ENCODE peak calls at places on chromosomes 1 and 21, in nine cellular contexts. Z is endothelial cell, W is breast epithelium, I is neural crest cell, N is AG04450, J is left ventricle myocardium inferior, L is GM06990, Y is HL-60, S is GM12865. P is an unnamed sample.

GRCh38 chr1:52209429-52209828 is 67.5 kb downstream of the ZFYVE9 start:
- DNase-seq in Z (no peak), W (no peak), I (no peak), N (no peak), J (no peak), L (no peak), Y (no peak), S (peak), P (no peak)

GRCh38 chr1:222654849-222655248 is 37.0 kb downstream of the MIA3 start:
- DNase-seq in Z (no peak), W (no peak), I (no peak), N (no peak), J (no peak), L (peak), Y (peak), S (peak), P (peak)

GRCh38 chr1:199691540-199691939 is 336.0 kb upstream of the NR5A2 start:
- DNase-seq in Z (no peak), W (no peak), I (no peak), N (no peak), J (no peak), L (no peak), Y (peak), S (no peak), P (no peak)

GRCh38 chr21:45724345-45724961 is 80.9 kb downstream of the PCBP3 start:
- DNase-seq in Z (no peak), W (no peak), I (no peak), N (no peak), J (peak), L (no peak), Y (no peak), S (no peak), P (no peak)

GRCh38 chr1:207336559-207337467 is 15.3 kb downstream of the CD55 start:
- DNase-seq in Z (no peak), W (no peak), I (no peak), N (peak), J (no peak), L (peak), Y (peak), S (peak), P (peak)

GRCh38 chr1:221845650-221846371 is 103.9 kb upstream of the DUSP10 start:
- DNase-seq in Z (no peak), W (peak), I (no peak), N (peak), J (no peak), L (no peak), Y (no peak), S (no peak), P (no peak)

GRCh38 chr1:19811206-19811851 is 3.8 kb downstream of the RNF186 start:
- DNase-seq in Z (peak), W (peak), I (peak), N (no peak), J (peak), L (no peak), Y (peak), S (peak), P (peak)

GRCh38 chr1:40652452-40652851 is 13.0 kb downstream of the RIMS3 start:
- DNase-seq in Z (no peak), W (no peak), I (no peak), N (no peak), J (no peak), L (no peak), Y (no peak), S (no peak), P (no peak)

GRCh38 chr1:31843506-31843905 is 27.7 kb upstream of the SPOCD1 start:
- DNase-seq in Z (no peak), W (no peak), I (no peak), N (peak), J (no peak), L (no peak), Y (peak), S (no peak), P (no peak)

GRCh38 chr1:236128646-236129178 is 13.6 kb upstream of the GPR137B start:
- DNase-seq in Z (no peak), W (no peak), I (no peak), N (no peak), J (no peak), L (no peak), Y (no peak), S (no peak), P (no peak)

GRCh38 chr1:246338546-246338945 is 168.5 kb downstream of the SMYD3 start:
- DNase-seq in Z (no peak), W (no peak), I (no peak), N (no peak), J (no peak), L (peak), Y (no peak), S (peak), P (no peak)

GRCh38 chr1:31976401-31976800 is 37.3 kb upstream of the KHDRBS1 start:
- DNase-seq in Z (no peak), W (no peak), I (no peak), N (no peak), J (no peak), L (no peak), Y (no peak), S (no peak), P (no peak)

GRCh38 chr1:212291505-212292134 is 6.4 kb downstream of the PPP2R5A start:
- DNase-seq in Z (peak), W (no peak), I (no peak), N (no peak), J (no peak), L (no peak), Y (peak), S (peak), P (peak)

GRCh38 chr1:10677508-10678364 is 118.7 kb downstream of the CASZ1 start:
- DNase-seq in Z (no peak), W (no peak), I (no peak), N (no peak), J (no peak), L (no peak), Y (no peak), S (no peak), P (no peak)

GRCh38 chr1:229015791-229016190 is 255.1 kb upstream of the RAB4A start:
- DNase-seq in Z (no peak), W (no peak), I (no peak), N (no peak), J (no peak), L (no peak), Y (no peak), S (no peak), P (no peak)

GRCh38 chr1:40630488-40631223 is 34.8 kb downstream of the RIMS3 start:
- DNase-seq in Z (peak), W (no peak), I (peak), N (no peak), J (no peak), L (no peak), Y (peak), S (peak), P (peak)

GRCh38 chr1:164611754-164612642 is 53.0 kb downstream of the PBX1 start:
- DNase-seq in Z (no peak), W (peak), I (peak), N (peak), J (no peak), L (no peak), Y (no peak), S (no peak), P (no peak)

GRCh38 chr1:12583484-12583883 is 34.5 kb downstream of the DHRS3 start:
- DNase-seq in Z (no peak), W (no peak), I (no peak), N (no peak), J (no peak), L (no peak), Y (no peak), S (no peak), P (no peak)

DNA sequence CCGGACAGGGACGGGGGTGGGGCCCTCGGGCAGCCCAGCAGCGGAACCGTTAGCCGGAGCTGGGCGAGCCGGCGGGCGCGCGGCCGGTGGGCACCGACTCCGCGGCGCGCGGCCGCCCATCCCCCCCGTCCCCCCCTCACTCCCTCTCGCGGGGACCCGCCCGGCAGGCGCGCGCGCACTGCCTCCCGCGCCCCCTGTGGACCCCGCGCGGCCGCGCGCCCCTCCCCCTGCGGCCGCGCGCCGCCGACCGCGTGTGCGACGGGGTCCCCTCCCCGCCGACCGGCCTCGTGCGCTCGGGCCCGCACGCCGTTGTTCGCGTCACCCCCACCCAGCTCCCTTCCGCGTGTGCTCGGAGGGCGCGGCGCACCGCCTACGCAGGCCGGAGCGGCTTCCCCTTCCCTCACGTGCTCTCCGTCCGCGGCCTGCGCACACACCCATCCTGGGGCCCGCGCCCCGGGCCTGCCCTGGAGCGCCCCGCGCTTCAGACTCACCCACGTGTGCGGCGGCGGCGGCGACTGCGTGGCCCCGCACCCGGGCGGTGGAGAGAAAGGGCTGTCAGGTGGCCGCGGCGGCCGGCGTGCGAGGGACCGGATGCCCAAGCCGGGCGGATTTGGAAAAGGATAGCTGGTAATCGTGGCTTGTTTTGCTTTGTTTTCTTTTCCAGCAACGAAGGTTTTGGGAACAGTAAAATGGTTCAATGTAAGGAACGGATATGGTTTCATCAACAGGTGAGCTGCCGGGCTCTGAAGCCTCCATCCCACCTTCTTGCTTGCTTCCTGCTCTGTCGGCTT is 716 bp downstream of the YBX1 start:
- DNase-seq in Z (peak), W (no peak), I (peak), N (peak), J (peak), L (peak), Y (peak), S (peak), P (peak)
- TF ChIP-seq CTCF in Z (no peak), W (no peak), I (no peak), N (no peak), J (no peak), L (no peak), Y (no peak), S (no peak), P (no peak)

DNA sequence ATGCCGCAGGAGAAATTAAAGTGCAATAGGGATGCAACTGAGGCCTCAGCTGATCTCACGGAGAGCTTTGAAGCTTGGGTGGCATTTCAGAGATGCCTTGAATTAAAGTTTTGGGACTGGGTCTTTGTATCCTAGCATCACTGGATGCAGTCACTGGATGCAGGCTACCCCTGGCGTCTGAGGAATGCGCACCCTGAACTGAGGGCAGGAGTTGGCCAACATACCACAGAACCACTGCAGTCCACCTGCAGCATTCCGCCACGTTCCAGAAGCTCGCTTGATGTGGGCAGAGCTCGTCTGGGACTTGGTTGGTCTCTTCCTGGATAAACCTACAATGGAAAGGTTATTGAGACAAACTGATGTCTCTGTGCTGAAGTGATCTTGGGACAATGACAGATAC is 34.1 kb upstream of the IGSF5 start:
- DNase-seq in Z (no peak), W (no peak), I (no peak), N (no peak), J (no peak), L (no peak), Y (no peak), S (no peak), P (no peak)
- TF ChIP-seq CTCF in Z (no peak), W (no peak), I (no peak), N (no peak), J (no peak), L (no peak), Y (no peak), S (no peak), P (no peak)

DNA sequence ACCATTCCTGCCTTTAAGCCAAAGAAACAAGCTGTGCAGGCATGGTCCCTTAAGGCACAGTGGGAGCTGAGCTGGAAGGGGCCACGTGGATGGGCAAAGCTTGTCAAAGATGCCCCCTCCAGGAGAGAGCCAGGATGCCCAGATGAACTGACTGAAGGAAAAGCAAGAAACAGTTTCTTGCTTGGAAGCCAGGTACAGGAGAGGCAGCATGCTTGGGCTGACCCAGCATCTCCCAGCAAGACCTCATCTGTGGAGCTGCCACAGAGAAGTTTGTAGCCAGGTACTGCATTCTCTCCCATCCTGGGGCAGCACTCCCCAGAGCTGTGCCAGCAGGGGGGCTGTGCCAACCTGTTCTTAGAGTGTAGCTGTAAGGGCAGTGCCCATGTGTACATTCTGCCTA is 1.3 kb upstream of the SLC50A1 start:
- DNase-seq in Z (no peak), W (no peak), I (no peak), N (no peak), J (no peak), L (no peak), Y (no peak), S (no peak), P (no peak)
- TF ChIP-seq CTCF in Z (no peak), W (no peak), I (no peak), N (no peak), J (no peak), L (no peak), Y (no peak), S (no peak), P (no peak)

GRCh38 chr1:230308821-230309220 is 117.3 kb downstream of the PGBD5 start:
- DNase-seq in Z (no peak), W (no peak), I (no peak), N (no peak), J (no peak), L (no peak), Y (no peak), S (no peak), P (no peak)

GRCh38 chr1:230307213-230307612 is 118.9 kb downstream of the PGBD5 start:
- DNase-seq in Z (no peak), W (no peak), I (no peak), N (no peak), J (no peak), L (no peak), Y (no peak), S (peak), P (no peak)

GRCh38 chr1:230308039-230308438 is 118.1 kb downstream of the PGBD5 start:
- DNase-seq in Z (no peak), W (peak), I (no peak), N (peak), J (peak), L (no peak), Y (no peak), S (no peak), P (no peak)

GRCh38 chr1:230303822-230304221 is 122.3 kb downstream of the PGBD5 start:
- DNase-seq in Z (no peak), W (no peak), I (no peak), N (no peak), J (no peak), L (no peak), Y (peak), S (no peak), P (no peak)

GRCh38 chr1:230306158-230306557 is 120.0 kb downstream of the PGBD5 start:
- DNase-seq in Z (no peak), W (no peak), I (no peak), N (no peak), J (no peak), L (no peak), Y (peak), S (peak), P (no peak)
- TF ChIP-seq CTCF in Z (no peak), W (no peak), I (no peak), N (no peak), J (no peak), L (peak), Y (no peak), S (peak), P (peak)

DNA sequence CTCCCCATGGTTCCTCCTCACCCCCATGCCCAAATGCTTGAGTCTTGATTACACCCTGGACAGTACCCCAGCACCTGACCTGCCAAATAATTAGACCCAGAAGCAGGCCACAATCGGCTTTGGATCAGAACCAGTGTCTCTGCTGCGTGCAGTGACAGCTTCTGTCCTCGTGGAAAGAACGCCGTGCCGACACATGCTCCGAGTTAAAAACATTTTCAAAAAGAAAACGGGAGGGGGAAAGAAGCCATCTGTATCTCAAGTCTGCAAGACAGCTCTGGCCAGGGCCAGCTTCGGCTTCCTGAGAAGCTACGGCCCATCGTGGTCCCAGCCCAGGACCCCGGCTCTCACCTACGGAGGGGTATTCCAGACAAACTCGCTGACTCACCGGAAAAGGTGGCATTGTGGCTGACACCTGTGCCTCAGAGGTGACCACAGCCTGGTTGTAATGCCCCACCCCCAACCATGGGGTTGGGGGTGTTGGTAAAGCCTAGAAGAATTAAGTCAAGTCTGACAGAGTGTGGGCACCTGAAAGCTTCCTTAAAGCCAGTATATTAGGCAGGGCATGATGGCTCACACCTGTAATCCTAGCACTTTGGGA is 25.8 kb downstream of the SSBP3 start:
- DNase-seq in Z (no peak), W (no peak), I (no peak), N (no peak), J (no peak), L (no peak), Y (no peak), S (no peak), P (no peak)
- TF ChIP-seq CTCF in Z (no peak), W (no peak), I (no peak), N (no peak), J (no peak), L (no peak), Y (no peak), S (no peak), P (no peak)

GRCh38 chr1:14862114-14862513 is 263.6 kb downstream of the KAZN start:
- DNase-seq in Z (no peak), W (no peak), I (no peak), N (no peak), J (no peak), L (no peak), Y (no peak), S (no peak), P (no peak)
- TF ChIP-seq CTCF in Z (no peak), W (no peak), I (no peak), N (no peak), J (no peak), L (no peak), Y (no peak), S (no peak), P (no peak)

GRCh38 chr1:3017440-3018050 is 3.7 kb upstream of the ACTRT2 start:
- DNase-seq in Z (no peak), W (peak), I (no peak), N (no peak), J (peak), L (no peak), Y (no peak), S (no peak), P (no peak)

GRCh38 chr1:3019007-3019515 is 2.2 kb upstream of the ACTRT2 start:
- DNase-seq in Z (no peak), W (no peak), I (no peak), N (no peak), J (peak), L (no peak), Y (no peak), S (no peak), P (no peak)

GRCh38 chr1:3019516-3020051 is 1.7 kb upstream of the ACTRT2 start:
- DNase-seq in Z (no peak), W (peak), I (no peak), N (no peak), J (peak), L (no peak), Y (no peak), S (no peak), P (no peak)

GRCh38 chr1:3018051-3018471 is 3.2 kb upstream of the ACTRT2 start:
- DNase-seq in Z (no peak), W (peak), I (no peak), N (no peak), J (peak), L (no peak), Y (no peak), S (no peak), P (no peak)

GRCh38 chr1:3018576-3018975 is 2.7 kb upstream of the ACTRT2 start:
- DNase-seq in Z (no peak), W (peak), I (no peak), N (no peak), J (peak), L (no peak), Y (no peak), S (no peak), P (no peak)
- TF ChIP-seq CTCF in Z (no peak), W (no peak), I (no peak), N (no peak), J (no peak), L (no peak), Y (no peak), S (no peak), P (no peak)

DNA sequence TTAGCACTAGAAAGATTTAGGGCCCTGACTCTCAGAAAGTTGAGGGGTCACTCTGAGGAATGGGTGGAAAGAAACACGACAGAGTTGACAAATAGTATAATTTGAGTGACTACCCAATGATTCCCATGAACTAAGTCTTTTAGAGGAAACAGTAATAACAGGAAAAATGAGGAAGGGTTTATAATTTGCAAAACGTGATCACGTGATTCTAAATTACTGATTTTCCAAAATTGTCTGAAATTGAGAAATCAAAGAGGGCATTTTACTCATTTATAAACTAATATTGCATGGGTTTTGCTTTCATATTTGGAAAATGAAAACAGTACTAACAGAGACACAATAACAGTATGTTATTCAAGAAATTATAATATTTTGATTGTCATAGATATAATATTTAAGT is 1335.7 kb downstream of the PLA2G4A start:
- DNase-seq in Z (no peak), W (no peak), I (no peak), N (no peak), J (no peak), L (no peak), Y (no peak), S (no peak), P (no peak)
- TF ChIP-seq CTCF in Z (no peak), W (no peak), I (no peak), N (no peak), J (no peak), L (no peak), Y (no peak), S (no peak), P (no peak)